ENCODE peak calls at places on chromosomes 4 and X, in four cellular contexts. I is psoas muscle, E is hypothalamus, Q is kidney glomerular epithelial cell. S is an unnamed sample.
A peak's percentile ranks its signal among the peaks of the same experiment; 100 is the strongest.

GRCh38 chrX:12770440-12770839 is 20.8 kb upstream of the PRPS2 start:
- DNase-seq in I (no peak), E (no peak), Q (peak; percentile 1), S (no peak)

GRCh38 chr4:77994194-77994721 is 62.9 kb upstream of the FRAS1 start:
- DNase-seq in Q (no peak), I (no peak), E (no peak), S (peak; percentile 20)

GRCh38 chr4:76752911-76753494 is 144.9 kb downstream of the SOWAHB start:
- DNase-seq in Q (peak; percentile 91), E (no peak), I (no peak), S (no peak)

GRCh38 chr4:110501826-110502225 is 25.9 kb downstream of the ENPEP start:
- DNase-seq in E (no peak), I (no peak), Q (no peak), S (no peak)

GRCh38 chr4:122674371-122674770 is 53.5 kb upstream of the IL21 start:
- DNase-seq in Q (peak; percentile 63), I (no peak), E (no peak), S (no peak)

GRCh38 chr4:11263208-11263607 is 165.5 kb downstream of the HS3ST1 start:
- DNase-seq in Q (no peak), E (no peak), I (no peak), S (no peak)

GRCh38 chr4:157572951-157573350 is 352.4 kb downstream of the GRIA2 start:
- DNase-seq in I (no peak), Q (no peak), E (no peak), S (no peak)

GRCh38 chr4:104334410-104334809 is 160.3 kb downstream of the CXXC4 start:
- DNase-seq in I (no peak), E (no peak), Q (no peak), S (no peak)

GRCh38 chrX:154603438-154604430 is 15.3 kb downstream of the CTAG1B start:
- DNase-seq in I (no peak), Q (peak; percentile 17), E (no peak), S (no peak)

GRCh38 chr4:75180790-75181776 is 248.2 kb downstream of the PARM1 start:
- DNase-seq in I (no peak), Q (no peak), E (no peak), S (no peak)

GRCh38 chr4:127601029-127601428 is 31.7 kb upstream of the INTU start:
- DNase-seq in Q (peak; percentile 16), I (no peak), E (no peak), S (no peak)

GRCh38 chrX:132001127-132001526 is 22.0 kb upstream of the STK26 start:
- DNase-seq in E (no peak), I (no peak), Q (no peak), S (no peak)

GRCh38 chrX:130144509-130144908 is 21.1 kb downstream of the AIFM1 start:
- DNase-seq in E (no peak), I (no peak), Q (no peak), S (no peak)

GRCh38 chrX:46587158-46587557 is 13.6 kb downstream of the CHST7 start:
- DNase-seq in E (no peak), I (no peak), Q (peak; percentile 10), S (no peak)

GRCh38 chr4:116401293-116401692 is 684.1 kb downstream of the TRAM1L1 start:
- DNase-seq in E (no peak), I (no peak), Q (no peak), S (no peak)

S was measured in progenitor cell of endocrine pancreas.